ENCODE peak calls at places on chromosomes 16 and 17, in ten cellular contexts. One of them, this sample, is unnamed.

GRCh38 chr16:81578636-81579413 is 134.2 kb downstream of the CMIP start:
- DNase-seq in kidney tubule cell: no peak
- DNase-seq in NCI-H1436: no peak
- DNase-seq in NCI-H1105 treated with DMSO at 0.1 percent for 48 hours: no peak
- DNase-seq in GM03348: no peak
- DNase-seq in mesenchymal stem cell: no peak
- DNase-seq in NCI-H146: no peak
- DNase-seq in SK-N-SH: no peak
- DNase-seq in dermis blood vessel endothelial cell: no peak
- DNase-seq in breast epithelium: no peak
- DNase-seq in this sample: no peak

GRCh38 chr17:68955181-68955841 is at the start of gene ABCA8:
- DNase-seq in breast epithelium: no peak
- DNase-seq in mesenchymal stem cell: peak
- DNase-seq in SK-N-SH: no peak
- DNase-seq in NCI-H1436: no peak
- DNase-seq in kidney tubule cell: no peak
- DNase-seq in GM03348: no peak
- DNase-seq in NCI-H1105 treated with DMSO at 0.1 percent for 48 hours: no peak
- DNase-seq in NCI-H146: no peak
- DNase-seq in dermis blood vessel endothelial cell: no peak
- DNase-seq in this sample: no peak

GRCh38 chr16:12323007-12323699 is 346.6 kb downstream of the SNX29 start:
- DNase-seq in kidney tubule cell: peak
- DNase-seq in SK-N-SH: no peak
- DNase-seq in breast epithelium: no peak
- DNase-seq in NCI-H1436: no peak
- DNase-seq in dermis blood vessel endothelial cell: no peak
- DNase-seq in GM03348: no peak
- DNase-seq in NCI-H146: no peak
- DNase-seq in NCI-H1105 treated with DMSO at 0.1 percent for 48 hours: no peak
- DNase-seq in mesenchymal stem cell: no peak
- DNase-seq in this sample: no peak

GRCh38 chr17:77316191-77316641 is 175.4 kb downstream of the SEC14L1 start:
- DNase-seq in NCI-H146: no peak
- DNase-seq in NCI-H1105 treated with DMSO at 0.1 percent for 48 hours: no peak
- DNase-seq in kidney tubule cell: peak
- DNase-seq in mesenchymal stem cell: peak
- DNase-seq in dermis blood vessel endothelial cell: peak
- DNase-seq in GM03348: peak
- DNase-seq in breast epithelium: no peak
- DNase-seq in SK-N-SH: peak
- DNase-seq in NCI-H1436: no peak
- DNase-seq in this sample: peak

GRCh38 chr17:59496178-59496577 is 69.2 kb upstream of the DHX40 start:
- DNase-seq in NCI-H1105 treated with DMSO at 0.1 percent for 48 hours: no peak
- DNase-seq in kidney tubule cell: no peak
- DNase-seq in SK-N-SH: no peak
- DNase-seq in NCI-H146: no peak
- DNase-seq in GM03348: no peak
- DNase-seq in breast epithelium: no peak
- DNase-seq in dermis blood vessel endothelial cell: no peak
- DNase-seq in NCI-H1436: no peak
- DNase-seq in mesenchymal stem cell: no peak
- DNase-seq in this sample: no peak

GRCh38 chr16:4737545-4737944 is 3.2 kb downstream of the DNAAF8 start:
- DNase-seq in NCI-H1436: no peak
- DNase-seq in NCI-H146: no peak
- DNase-seq in dermis blood vessel endothelial cell: no peak
- DNase-seq in mesenchymal stem cell: no peak
- DNase-seq in NCI-H1105 treated with DMSO at 0.1 percent for 48 hours: no peak
- DNase-seq in breast epithelium: no peak
- DNase-seq in GM03348: no peak
- DNase-seq in kidney tubule cell: no peak
- DNase-seq in SK-N-SH: no peak
- DNase-seq in this sample: no peak

GRCh38 chr16:24609740-24610420 is 70.5 kb downstream of the RBBP6 start:
- DNase-seq in dermis blood vessel endothelial cell: peak
- DNase-seq in mesenchymal stem cell: peak
- DNase-seq in NCI-H146: peak
- DNase-seq in SK-N-SH: peak
- DNase-seq in breast epithelium: peak
- DNase-seq in NCI-H1105 treated with DMSO at 0.1 percent for 48 hours: peak
- DNase-seq in kidney tubule cell: peak
- DNase-seq in NCI-H1436: peak
- DNase-seq in GM03348: peak
- DNase-seq in this sample: peak

GRCh38 chr17:45732926-45733505 is 51.1 kb upstream of the CRHR1 start:
- DNase-seq in SK-N-SH: no peak
- DNase-seq in NCI-H1436: no peak
- DNase-seq in mesenchymal stem cell: no peak
- DNase-seq in dermis blood vessel endothelial cell: no peak
- DNase-seq in breast epithelium: peak
- DNase-seq in NCI-H146: no peak
- DNase-seq in kidney tubule cell: no peak
- DNase-seq in NCI-H1105 treated with DMSO at 0.1 percent for 48 hours: no peak
- DNase-seq in GM03348: no peak
- DNase-seq in this sample: no peak

GRCh38 chr17:31499771-31500554 is 108.5 kb downstream of the RAB11FIP4 start:
- DNase-seq in mesenchymal stem cell: no peak
- DNase-seq in NCI-H146: no peak
- DNase-seq in NCI-H1105 treated with DMSO at 0.1 percent for 48 hours: no peak
- DNase-seq in GM03348: no peak
- DNase-seq in dermis blood vessel endothelial cell: no peak
- DNase-seq in SK-N-SH: peak
- DNase-seq in kidney tubule cell: peak
- DNase-seq in NCI-H1436: no peak
- DNase-seq in breast epithelium: peak
- DNase-seq in this sample: peak

GRCh38 chr17:42563543-42563942 is 1.6 kb downstream of the COASY start:
- DNase-seq in SK-N-SH: no peak
- DNase-seq in GM03348: no peak
- DNase-seq in NCI-H1436: no peak
- DNase-seq in kidney tubule cell: peak
- DNase-seq in breast epithelium: peak
- DNase-seq in dermis blood vessel endothelial cell: peak
- DNase-seq in NCI-H146: no peak
- DNase-seq in NCI-H1105 treated with DMSO at 0.1 percent for 48 hours: peak
- DNase-seq in mesenchymal stem cell: no peak
- DNase-seq in this sample: no peak

GRCh38 chr17:48055531-48056245 is 7.5 kb downstream of the NFE2L1 start:
- DNase-seq in SK-N-SH: no peak
- DNase-seq in NCI-H1436: no peak
- DNase-seq in breast epithelium: no peak
- DNase-seq in NCI-H146: no peak
- DNase-seq in mesenchymal stem cell: peak
- DNase-seq in dermis blood vessel endothelial cell: no peak
- DNase-seq in NCI-H1105 treated with DMSO at 0.1 percent for 48 hours: no peak
- DNase-seq in GM03348: peak
- DNase-seq in kidney tubule cell: peak
- DNase-seq in this sample: peak

GRCh38 chr16:31182391-31182790 is 2.5 kb downstream of the FUS start:
- DNase-seq in kidney tubule cell: no peak
- DNase-seq in GM03348: peak
- DNase-seq in dermis blood vessel endothelial cell: no peak
- DNase-seq in NCI-H1105 treated with DMSO at 0.1 percent for 48 hours: no peak
- DNase-seq in mesenchymal stem cell: no peak
- DNase-seq in breast epithelium: no peak
- DNase-seq in NCI-H146: no peak
- DNase-seq in NCI-H1436: no peak
- DNase-seq in SK-N-SH: no peak
- DNase-seq in this sample: no peak

GRCh38 chr17:47999612-48000011 is 28.7 kb downstream of the CDK5RAP3 start:
- DNase-seq in NCI-H146: peak
- DNase-seq in kidney tubule cell: peak
- DNase-seq in mesenchymal stem cell: peak
- DNase-seq in NCI-H1436: peak
- DNase-seq in SK-N-SH: no peak
- DNase-seq in NCI-H1105 treated with DMSO at 0.1 percent for 48 hours: no peak
- DNase-seq in dermis blood vessel endothelial cell: peak
- DNase-seq in breast epithelium: no peak
- DNase-seq in GM03348: peak
- DNase-seq in this sample: no peak

GRCh38 chr17:34370997-34371395 is 8.0 kb upstream of the CCL1 start:
- DNase-seq in kidney tubule cell: peak
- DNase-seq in NCI-H1436: no peak
- DNase-seq in mesenchymal stem cell: no peak
- DNase-seq in NCI-H1105 treated with DMSO at 0.1 percent for 48 hours: no peak
- DNase-seq in NCI-H146: no peak
- DNase-seq in SK-N-SH: no peak
- DNase-seq in breast epithelium: no peak
- DNase-seq in GM03348: no peak
- DNase-seq in dermis blood vessel endothelial cell: peak
- DNase-seq in this sample: no peak

GRCh38 chr17:181213-182163 is at the start of gene DOC2B:
- DNase-seq in dermis blood vessel endothelial cell: peak
- DNase-seq in SK-N-SH: peak
- DNase-seq in breast epithelium: no peak
- DNase-seq in mesenchymal stem cell: peak
- DNase-seq in NCI-H1436: peak
- DNase-seq in GM03348: peak
- DNase-seq in NCI-H1105 treated with DMSO at 0.1 percent for 48 hours: no peak
- DNase-seq in NCI-H146: peak
- DNase-seq in kidney tubule cell: peak
- DNase-seq in this sample: peak

GRCh38 chr16:10957771-10958486 is 13.6 kb downstream of the CLEC16A start:
- DNase-seq in NCI-H1105 treated with DMSO at 0.1 percent for 48 hours: no peak
- DNase-seq in dermis blood vessel endothelial cell: peak
- DNase-seq in NCI-H146: no peak
- DNase-seq in mesenchymal stem cell: peak
- DNase-seq in GM03348: no peak
- DNase-seq in SK-N-SH: no peak
- DNase-seq in kidney tubule cell: no peak
- DNase-seq in breast epithelium: peak
- DNase-seq in NCI-H1436: no peak
- DNase-seq in this sample: no peak

GRCh38 chr17:18920911-18921441 is 31.0 kb upstream of the SLC5A10 start:
- DNase-seq in SK-N-SH: no peak
- DNase-seq in dermis blood vessel endothelial cell: peak
- DNase-seq in NCI-H146: no peak
- DNase-seq in mesenchymal stem cell: peak
- DNase-seq in NCI-H1105 treated with DMSO at 0.1 percent for 48 hours: no peak
- DNase-seq in kidney tubule cell: peak
- DNase-seq in breast epithelium: no peak
- DNase-seq in NCI-H1436: no peak
- DNase-seq in GM03348: no peak
- DNase-seq in this sample: no peak

GRCh38 chr17:81109957-81110356 is 55.4 kb upstream of the PVALEF start:
- DNase-seq in SK-N-SH: no peak
- DNase-seq in breast epithelium: no peak
- DNase-seq in kidney tubule cell: no peak
- DNase-seq in GM03348: no peak
- DNase-seq in NCI-H146: no peak
- DNase-seq in NCI-H1105 treated with DMSO at 0.1 percent for 48 hours: no peak
- DNase-seq in dermis blood vessel endothelial cell: no peak
- DNase-seq in NCI-H1436: no peak
- DNase-seq in mesenchymal stem cell: no peak
- DNase-seq in this sample: no peak

GRCh38 chr16:3112058-3112880 is at the start of gene ZNF205:
- DNase-seq in breast epithelium: peak
- DNase-seq in NCI-H146: peak
- DNase-seq in GM03348: peak
- DNase-seq in SK-N-SH: peak
- DNase-seq in dermis blood vessel endothelial cell: peak
- DNase-seq in NCI-H1105 treated with DMSO at 0.1 percent for 48 hours: peak
- DNase-seq in NCI-H1436: peak
- DNase-seq in kidney tubule cell: peak
- DNase-seq in mesenchymal stem cell: peak
- DNase-seq in this sample: peak

GRCh38 chr16:68987734-68988457 is 117.6 kb upstream of the HAS3 start:
- DNase-seq in NCI-H146: no peak
- DNase-seq in breast epithelium: no peak
- DNase-seq in NCI-H1436: no peak
- DNase-seq in mesenchymal stem cell: no peak
- DNase-seq in dermis blood vessel endothelial cell: no peak
- DNase-seq in kidney tubule cell: no peak
- DNase-seq in GM03348: no peak
- DNase-seq in SK-N-SH: no peak
- DNase-seq in NCI-H1105 treated with DMSO at 0.1 percent for 48 hours: no peak
- DNase-seq in this sample: peak

GRCh38 chr16:88744839-88745521 is 38.7 kb downstream of the CTU2 start:
- DNase-seq in SK-N-SH: no peak
- DNase-seq in NCI-H1436: no peak
- DNase-seq in kidney tubule cell: no peak
- DNase-seq in mesenchymal stem cell: no peak
- DNase-seq in NCI-H1105 treated with DMSO at 0.1 percent for 48 hours: no peak
- DNase-seq in GM03348: no peak
- DNase-seq in dermis blood vessel endothelial cell: no peak
- DNase-seq in breast epithelium: no peak
- DNase-seq in NCI-H146: no peak
- DNase-seq in this sample: peak

GRCh38 chr16:2752850-2753522 is 548 bp downstream of the SRRM2 start:
- DNase-seq in GM03348: peak
- DNase-seq in SK-N-SH: peak
- DNase-seq in kidney tubule cell: peak
- DNase-seq in dermis blood vessel endothelial cell: peak
- DNase-seq in NCI-H146: peak
- DNase-seq in mesenchymal stem cell: peak
- DNase-seq in NCI-H1436: peak
- DNase-seq in NCI-H1105 treated with DMSO at 0.1 percent for 48 hours: peak
- DNase-seq in breast epithelium: peak
- DNase-seq in this sample: peak

GRCh38 chr17:8142158-8142886 is 9.9 kb downstream of the PER1 start:
- DNase-seq in SK-N-SH: no peak
- DNase-seq in dermis blood vessel endothelial cell: no peak
- DNase-seq in NCI-H1436: no peak
- DNase-seq in NCI-H1105 treated with DMSO at 0.1 percent for 48 hours: no peak
- DNase-seq in breast epithelium: no peak
- DNase-seq in mesenchymal stem cell: no peak
- DNase-seq in NCI-H146: no peak
- DNase-seq in kidney tubule cell: no peak
- DNase-seq in GM03348: no peak
- DNase-seq in this sample: no peak

GRCh38 chr16:676565-677297 is 1.3 kb downstream of the RHBDL1 start:
- DNase-seq in SK-N-SH: no peak
- DNase-seq in mesenchymal stem cell: no peak
- DNase-seq in kidney tubule cell: no peak
- DNase-seq in NCI-H1105 treated with DMSO at 0.1 percent for 48 hours: peak
- DNase-seq in NCI-H146: peak
- DNase-seq in GM03348: no peak
- DNase-seq in breast epithelium: no peak
- DNase-seq in dermis blood vessel endothelial cell: no peak
- DNase-seq in NCI-H1436: peak
- DNase-seq in this sample: peak

GRCh38 chr17:77449908-77450741 is 309.4 kb downstream of the SEC14L1 start:
- DNase-seq in breast epithelium: no peak
- DNase-seq in GM03348: peak
- DNase-seq in NCI-H146: no peak
- DNase-seq in NCI-H1436: no peak
- DNase-seq in kidney tubule cell: peak
- DNase-seq in SK-N-SH: peak
- DNase-seq in NCI-H1105 treated with DMSO at 0.1 percent for 48 hours: no peak
- DNase-seq in mesenchymal stem cell: peak
- DNase-seq in dermis blood vessel endothelial cell: peak
- DNase-seq in this sample: peak

GRCh38 chr16:50202926-50203624 is 50.0 kb downstream of the TENT4B start:
- DNase-seq in kidney tubule cell: peak
- DNase-seq in NCI-H146: no peak
- DNase-seq in dermis blood vessel endothelial cell: peak
- DNase-seq in NCI-H1105 treated with DMSO at 0.1 percent for 48 hours: no peak
- DNase-seq in mesenchymal stem cell: peak
- DNase-seq in breast epithelium: no peak
- DNase-seq in SK-N-SH: no peak
- DNase-seq in NCI-H1436: no peak
- DNase-seq in GM03348: peak
- DNase-seq in this sample: no peak

GRCh38 chr16:27367463-27368357 is 34.3 kb upstream of the IL21R start:
- DNase-seq in NCI-H146: peak
- DNase-seq in GM03348: peak
- DNase-seq in breast epithelium: peak
- DNase-seq in mesenchymal stem cell: peak
- DNase-seq in NCI-H1105 treated with DMSO at 0.1 percent for 48 hours: peak
- DNase-seq in SK-N-SH: peak
- DNase-seq in kidney tubule cell: peak
- DNase-seq in dermis blood vessel endothelial cell: peak
- DNase-seq in NCI-H1436: peak
- DNase-seq in this sample: peak

GRCh38 chr16:66996324-66996982 is 8.1 kb downstream of the CES4A start:
- DNase-seq in SK-N-SH: no peak
- DNase-seq in NCI-H1436: no peak
- DNase-seq in NCI-H1105 treated with DMSO at 0.1 percent for 48 hours: no peak
- DNase-seq in GM03348: peak
- DNase-seq in NCI-H146: no peak
- DNase-seq in mesenchymal stem cell: peak
- DNase-seq in breast epithelium: no peak
- DNase-seq in dermis blood vessel endothelial cell: peak
- DNase-seq in kidney tubule cell: peak
- DNase-seq in this sample: no peak

This sample was measured in GM23338.